ENCODE peak calls at places on chromosomes 7 and 10, in eight cellular contexts. J is neural progenitor cell, K is spleen, T is endothelial cell of umbilical vein, Q is uterus, X is heart left ventricle, P is A549, C is astrocyte of the spinal cord. R is an unnamed sample.

GRCh38 chr7:120272896-120273475 is at the start of gene KCND2:
- DNase-seq in C (no peak), P (no peak), K (no peak), Q (peak), T (no peak), J (peak), X (no peak), R (no peak)

GRCh38 chr10:109726473-109726872 is 196.8 kb downstream of the XPNPEP1 start:
- DNase-seq in J (no peak), C (no peak), T (no peak), P (no peak), K (no peak), X (no peak), Q (no peak), R (no peak)

GRCh38 chr10:62424026-62424425 is 49.9 kb downstream of the ZNF365 start:
- DNase-seq in X (no peak), K (no peak), Q (no peak), C (no peak), J (no peak), P (no peak), T (peak), R (no peak)

GRCh38 chr7:4269086-4269485 is 413.0 kb upstream of the FOXK1 start:
- DNase-seq in Q (no peak), P (no peak), C (no peak), T (no peak), X (no peak), J (no peak), K (peak), R (no peak)

GRCh38 chr10:93445097-93445960 is 36.8 kb downstream of the MYOF start:
- DNase-seq in T (peak), K (no peak), P (peak), X (peak), C (peak), J (peak), Q (peak), R (peak)

GRCh38 chr7:85186521-85187241 is at the start of gene SEMA3D:
- DNase-seq in J (peak), K (peak), Q (peak), T (peak), X (peak), C (peak), P (peak), R (peak)

GRCh38 chr10:35130588-35131146 is 4.0 kb downstream of the CREM start:
- DNase-seq in P (no peak), Q (no peak), K (no peak), T (no peak), X (no peak), C (no peak), J (no peak), R (no peak)

GRCh38 chr10:104300736-104301292 is 31.8 kb downstream of the GSTO2 start:
- DNase-seq in P (peak), K (no peak), T (peak), J (no peak), C (peak), X (peak), Q (peak), R (peak)

GRCh38 chr7:45401851-45402250 is 172.3 kb upstream of the ADCY1 start:
- DNase-seq in Q (no peak), J (no peak), K (no peak), C (no peak), P (no peak), X (no peak), T (no peak), R (no peak)

GRCh38 chr7:30979027-30979426 is 15.3 kb downstream of the GHRHR start:
- DNase-seq in K (no peak), J (no peak), P (no peak), T (no peak), Q (no peak), X (no peak), C (no peak), R (no peak)

GRCh38 chr7:115679976-115680375 is 350.6 kb downstream of the TFEC start:
- DNase-seq in Q (no peak), X (no peak), J (peak), K (no peak), P (no peak), T (peak), C (peak), R (no peak)

GRCh38 chr10:69087600-69088470 is at the start of gene SRGN:
- DNase-seq in X (peak), K (peak), J (no peak), T (peak), C (peak), Q (peak), P (peak), R (no peak)

GRCh38 chr7:30469303-30469702 is 9.3 kb downstream of the NOD1 start:
- DNase-seq in Q (peak), J (peak), C (peak), P (peak), X (peak), T (peak), K (peak), R (peak)

GRCh38 chr10:90871761-90872647 is at the start of gene RPP30:
- DNase-seq in C (peak), J (peak), T (peak), Q (peak), P (peak), X (peak), K (peak), R (peak)

GRCh38 chr10:130782467-130782866 is 529.1 kb downstream of the TCERG1L start:
- DNase-seq in T (no peak), P (no peak), X (no peak), C (no peak), J (peak), Q (no peak), K (no peak), R (no peak)

GRCh38 chr7:47186316-47186715 is 395.6 kb downstream of the TNS3 start:
- DNase-seq in T (no peak), C (no peak), J (no peak), P (no peak), K (peak), X (no peak), Q (no peak), R (no peak)

GRCh38 chr10:75655791-75656451 is 224.5 kb downstream of the LRMDA start:
- DNase-seq in X (peak), K (no peak), C (peak), Q (peak), T (peak), J (no peak), P (no peak), R (no peak)

GRCh38 chr7:127359011-127359410 is 33.5 kb downstream of the ZNF800 start:
- DNase-seq in J (no peak), Q (no peak), P (no peak), X (no peak), K (no peak), T (no peak), C (no peak), R (no peak)

GRCh38 chr7:21099432-21099831 is 312.7 kb upstream of the SP8 start:
- DNase-seq in J (no peak), X (no peak), T (peak), C (no peak), K (no peak), Q (no peak), P (no peak), R (no peak)

GRCh38 chr10:82294874-82295378 is 419.9 kb downstream of the NRG3 start:
- DNase-seq in T (no peak), C (no peak), P (no peak), J (no peak), K (no peak), X (no peak), Q (no peak), R (no peak)

GRCh38 chr7:131147604-131148003 is 180.1 kb upstream of the MKLN1 start:
- DNase-seq in C (no peak), K (no peak), X (no peak), J (no peak), T (no peak), Q (no peak), P (no peak), R (no peak)

GRCh38 chr7:107035446-107035845 is 9.1 kb upstream of the PRKAR2B start:
- DNase-seq in X (no peak), J (no peak), P (peak), C (peak), K (no peak), Q (no peak), T (peak), R (no peak)

GRCh38 chr10:35890061-35890969 is 248.2 kb upstream of the FZD8 start:
- DNase-seq in X (no peak), K (no peak), T (peak), J (no peak), C (no peak), Q (no peak), P (no peak), R (no peak)

GRCh38 chr7:20312562-20312961 is 18.1 kb upstream of the ITGB8 start:
- DNase-seq in J (no peak), X (no peak), P (no peak), K (no peak), Q (no peak), C (no peak), T (peak), R (no peak)

GRCh38 chr7:42494722-42495121 is 257.7 kb upstream of the GLI3 start:
- DNase-seq in C (no peak), X (peak), J (no peak), K (no peak), T (no peak), P (no peak), Q (no peak), R (no peak)

GRCh38 chr10:114389429-114389828 is 14.9 kb downstream of the AFAP1L2 start:
- DNase-seq in Q (peak), T (peak), C (peak), K (no peak), J (no peak), P (peak), X (no peak), R (no peak)

GRCh38 chr7:30795161-30795943 is 24.1 kb downstream of the MINDY4 start:
- DNase-seq in X (no peak), J (no peak), Q (no peak), C (no peak), P (no peak), K (no peak), T (no peak), R (peak)

GRCh38 chr7:157318015-157318706 is 18.6 kb upstream of the DNAJB6 start:
- DNase-seq in C (peak), K (peak), J (no peak), T (no peak), Q (no peak), X (no peak), P (no peak), R (no peak)

GRCh38 chr7:74398426-74398825 is 55.3 kb upstream of the GTF2IRD1 start:
- DNase-seq in C (no peak), T (no peak), K (no peak), J (no peak), P (no peak), Q (no peak), X (no peak), R (no peak)

GRCh38 chr10:112950714-112951348 is 784 bp downstream of the TCF7L2 start:
- DNase-seq in X (peak), K (peak), Q (peak), P (no peak), T (peak), C (peak), J (peak), R (no peak)

GRCh38 chr10:91077549-91078017 is 142.9 kb upstream of the PCGF5 start:
- DNase-seq in X (peak), C (peak), T (peak), P (no peak), Q (peak), J (no peak), K (peak), R (no peak)

GRCh38 chr10:11579885-11580284 is 31.6 kb downstream of the USP6NL start:
- DNase-seq in J (no peak), X (no peak), K (no peak), T (no peak), P (no peak), Q (no peak), C (no peak), R (no peak)

GRCh38 chr10:93746844-93747284 is 10.9 kb upstream of the LGI1 start:
- DNase-seq in T (peak), P (peak), C (peak), X (no peak), J (peak), Q (no peak), K (no peak), R (peak)

GRCh38 chr10:75438275-75438674 is 6.9 kb downstream of the LRMDA start:
- DNase-seq in T (no peak), X (no peak), Q (no peak), K (no peak), J (no peak), C (no peak), P (no peak), R (no peak)

GRCh38 chr10:3879073-3879472 is 94.1 kb upstream of the KLF6 start:
- DNase-seq in Q (no peak), P (no peak), K (no peak), J (no peak), C (no peak), X (no peak), T (no peak), R (no peak)

GRCh38 chr7:32161708-32162107 is 91.5 kb upstream of the PDE1C start:
- DNase-seq in P (no peak), K (no peak), C (peak), T (no peak), J (no peak), X (no peak), Q (peak), R (no peak)

GRCh38 chr7:32167256-32167655 is 97.0 kb upstream of the PDE1C start:
- DNase-seq in J (no peak), C (no peak), X (no peak), Q (no peak), K (no peak), P (no peak), T (no peak), R (no peak)

GRCh38 chr7:32163911-32164310 is 93.7 kb upstream of the PDE1C start:
- DNase-seq in K (no peak), J (no peak), X (no peak), P (no peak), Q (no peak), T (no peak), C (peak), R (no peak)

GRCh38 chr7:32163141-32163806 is 93.1 kb upstream of the PDE1C start:
- DNase-seq in Q (peak), P (peak), X (peak), K (no peak), T (peak), C (peak), J (no peak), R (no peak)

DNA sequence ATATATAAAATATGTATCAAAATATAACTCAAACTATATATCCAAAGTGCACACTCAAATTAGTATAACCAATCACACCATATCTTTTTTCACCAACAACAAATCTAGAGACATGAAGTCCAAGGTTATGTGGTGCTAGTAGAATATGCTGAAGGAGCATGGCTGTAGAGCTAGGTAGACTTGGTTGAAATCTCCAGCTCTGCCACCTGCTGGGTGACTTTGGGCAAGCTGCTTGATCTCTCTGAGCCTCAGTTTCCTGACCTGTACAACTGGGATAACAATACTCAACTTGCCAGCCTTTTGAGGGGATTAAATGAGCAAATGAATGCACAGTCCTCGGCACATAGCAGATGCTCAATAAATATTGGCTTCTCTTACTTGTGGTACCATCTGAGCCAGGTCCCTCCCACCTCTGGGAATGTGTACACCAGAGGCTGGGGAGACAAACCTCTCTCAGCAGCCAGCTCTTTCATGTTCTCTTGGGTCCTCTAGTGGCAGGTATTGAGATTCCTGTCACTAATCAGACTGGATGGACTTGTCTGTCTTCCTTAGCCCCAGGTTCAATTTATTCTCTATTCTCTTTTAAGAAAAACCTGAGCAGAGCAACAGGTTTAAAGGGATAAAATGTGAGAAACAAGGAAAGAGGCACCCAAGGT is 94.3 kb upstream of the PDE1C start:
- DNase-seq in Q (no peak), C (peak), T (peak), J (peak), X (peak), K (no peak), P (peak), R (no peak)
- TF ChIP-seq CTCF in Q (no peak), C (peak), T (peak), J (peak), X (peak), K (no peak), P (peak), R (peak)

GRCh38 chr7:86900886-86901285 is 158.6 kb downstream of the ELAPOR2 start:
- DNase-seq in K (no peak), C (no peak), Q (no peak), X (no peak), T (no peak), J (no peak), P (no peak), R (no peak)

GRCh38 chr7:86908948-86909347 is 150.5 kb downstream of the ELAPOR2 start:
- DNase-seq in X (no peak), T (no peak), P (no peak), C (peak), Q (no peak), J (peak), K (no peak), R (no peak)

DNA sequence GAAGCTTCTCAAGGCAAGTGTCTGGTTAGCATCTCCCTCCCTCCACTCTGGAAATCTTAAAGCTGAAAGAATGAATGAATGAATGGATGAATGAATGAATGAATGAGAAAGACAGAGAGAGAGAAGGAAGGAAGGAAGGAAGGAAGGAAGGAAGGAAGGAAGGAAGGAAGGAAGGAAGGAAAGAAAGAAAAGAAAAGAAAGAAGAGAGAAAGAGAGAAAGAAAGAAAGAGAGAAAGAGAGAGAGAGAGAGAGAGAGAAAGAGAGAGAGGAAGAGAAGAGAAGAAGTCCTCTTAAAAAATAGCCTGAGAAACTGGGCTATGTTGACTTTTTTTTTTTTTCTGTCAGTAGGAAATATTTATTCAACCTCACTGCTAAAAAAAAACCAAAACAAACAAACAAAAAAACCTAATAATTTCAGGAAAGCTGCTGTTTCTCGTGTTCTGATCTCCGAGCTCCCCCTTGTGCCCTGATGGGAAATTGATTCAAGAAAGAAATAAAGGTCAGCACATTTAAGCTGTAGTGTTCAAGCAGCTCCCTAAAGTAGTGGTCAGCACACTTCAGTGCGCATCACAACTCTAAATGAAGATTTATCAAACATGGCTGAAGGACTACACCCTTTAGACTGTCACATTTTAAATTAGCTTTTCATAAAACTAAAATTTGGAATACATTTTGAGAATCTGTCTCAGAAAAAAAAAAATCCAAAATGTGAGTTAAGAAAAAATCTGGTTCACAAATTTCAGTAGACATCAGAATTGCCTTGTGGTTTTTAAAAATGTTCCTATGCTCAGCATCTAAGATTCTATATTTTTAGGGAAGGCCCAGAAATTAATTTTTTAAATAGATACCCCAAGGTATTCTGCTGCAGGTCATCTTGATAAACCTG is 154.3 kb downstream of the ELAPOR2 start:
- DNase-seq in Q (no peak), T (peak), P (peak), J (peak), C (peak), K (no peak), X (no peak), R (no peak)
- TF ChIP-seq CTCF in Q (no peak), T (peak), P (peak), J (peak), C (peak), K (no peak), X (no peak), R (peak)

DNA sequence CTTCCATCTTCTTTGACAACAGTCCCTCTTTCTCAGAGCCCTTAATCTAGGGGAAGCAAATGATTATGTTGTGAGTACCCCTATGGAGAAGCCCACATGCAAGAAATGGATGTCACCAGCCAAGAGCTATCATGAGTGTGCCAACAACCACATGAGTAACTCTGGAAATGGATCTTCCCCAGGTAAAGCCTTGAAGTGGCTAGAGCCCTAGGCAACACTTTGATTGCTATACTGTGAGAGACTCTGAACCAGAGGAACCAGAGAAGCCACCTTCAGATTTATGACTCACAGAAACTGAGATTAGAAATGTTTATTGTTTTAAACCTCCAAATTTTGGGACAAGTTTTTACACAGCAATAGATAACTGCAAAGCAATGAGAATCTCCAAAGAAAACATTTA is 60.9 kb upstream of the COL1A2 start:
- DNase-seq in C (no peak), X (no peak), Q (no peak), J (no peak), K (no peak), T (no peak), P (no peak), R (no peak)
- TF ChIP-seq CTCF in C (no peak), X (no peak), Q (no peak), J (no peak), K (no peak), T (no peak), P (no peak), R (no peak)

GRCh38 chr10:123635131-123635530 is 31.0 kb upstream of the GPR26 start:
- DNase-seq in X (no peak), T (no peak), C (no peak), J (no peak), P (no peak), Q (no peak), K (no peak), R (peak)
- TF ChIP-seq CTCF in X (no peak), T (no peak), C (no peak), J (no peak), P (no peak), Q (no peak), K (no peak), R (no peak)

GRCh38 chr10:88791924-88792323 is 10.6 kb upstream of the LIPM start:
- DNase-seq in Q (no peak), T (peak), K (no peak), C (no peak), X (no peak), P (peak), J (peak), R (no peak)
- TF ChIP-seq CTCF in Q (no peak), T (peak), K (no peak), C (peak), X (peak), P (peak), J (peak), R (peak)